ENCODE peak calls at places on chromosome 12, in seven cellular contexts. One of them, this sample, is unnamed.
A peak's percentile ranks its signal among the peaks of the same experiment; 100 is the strongest.

GRCh38 chr12:107404981-107405380 is 280.6 kb upstream of the PWP1 start:
- DNase-seq in H7: no peak
- DNase-seq in NCI-H510A treated with DMSO at 0.1 percent for 48 hours: peak; percentile 18
- DNase-seq in A549: peak; percentile 40
- DNase-seq in HEK293T: peak; percentile 44
- DNase-seq in pancreas: no peak
- DNase-seq in D341Med: peak; percentile 48
- DNase-seq in this sample: peak; percentile 67

GRCh38 chr12:62933871-62934798 is 815 bp downstream of the PPM1H start:
- DNase-seq in NCI-H510A treated with DMSO at 0.1 percent for 48 hours: peak; percentile 56
- DNase-seq in pancreas: peak; percentile 76
- DNase-seq in HEK293T: peak; percentile 52
- DNase-seq in A549: peak; percentile 48
- DNase-seq in D341Med: peak; percentile 82
- DNase-seq in H7: peak; percentile 76
- DNase-seq in this sample: peak; percentile 46

GRCh38 chr12:85627584-85627983 is 208.6 kb downstream of the RASSF9 start:
- DNase-seq in H7: no peak
- DNase-seq in HEK293T: no peak
- DNase-seq in A549: no peak
- DNase-seq in NCI-H510A treated with DMSO at 0.1 percent for 48 hours: no peak
- DNase-seq in D341Med: no peak
- DNase-seq in pancreas: no peak
- DNase-seq in this sample: no peak

GRCh38 chr12:56248711-56249110 is 9.5 kb downstream of the ANKRD52 start:
- DNase-seq in A549: no peak
- DNase-seq in D341Med: no peak
- DNase-seq in H7: no peak
- DNase-seq in HEK293T: no peak
- DNase-seq in NCI-H510A treated with DMSO at 0.1 percent for 48 hours: no peak
- DNase-seq in pancreas: no peak
- DNase-seq in this sample: no peak

GRCh38 chr12:89542912-89543592 is 17.2 kb upstream of the POC1B start:
- DNase-seq in H7: peak; percentile 48
- DNase-seq in pancreas: no peak
- DNase-seq in NCI-H510A treated with DMSO at 0.1 percent for 48 hours: peak; percentile 69
- DNase-seq in D341Med: peak; percentile 77
- DNase-seq in A549: peak; percentile 68
- DNase-seq in HEK293T: peak; percentile 77
- DNase-seq in this sample: peak; percentile 79

GRCh38 chr12:101962486-101962885 is 85.1 kb downstream of the DRAM1 start:
- DNase-seq in A549: no peak
- DNase-seq in pancreas: no peak
- DNase-seq in H7: no peak
- DNase-seq in D341Med: no peak
- DNase-seq in NCI-H510A treated with DMSO at 0.1 percent for 48 hours: no peak
- DNase-seq in HEK293T: no peak
- DNase-seq in this sample: peak; percentile 14

GRCh38 chr12:21615441-21615840 is 10.8 kb upstream of the GYS2 start:
- DNase-seq in H7: no peak
- DNase-seq in NCI-H510A treated with DMSO at 0.1 percent for 48 hours: no peak
- DNase-seq in HEK293T: no peak
- DNase-seq in pancreas: no peak
- DNase-seq in D341Med: no peak
- DNase-seq in A549: no peak
- DNase-seq in this sample: no peak

GRCh38 chr12:26833692-26834168 is 736 bp upstream of the ITPR2 start:
- DNase-seq in D341Med: peak; percentile 57
- DNase-seq in pancreas: peak; percentile 75
- DNase-seq in H7: peak; percentile 73
- DNase-seq in A549: no peak
- DNase-seq in NCI-H510A treated with DMSO at 0.1 percent for 48 hours: peak; percentile 69
- DNase-seq in HEK293T: peak; percentile 35
- DNase-seq in this sample: peak; percentile 90

GRCh38 chr12:109836916-109837315 is 3.7 kb upstream of the TRPV4 start:
- DNase-seq in D341Med: no peak
- DNase-seq in H7: no peak
- DNase-seq in A549: no peak
- DNase-seq in pancreas: no peak
- DNase-seq in HEK293T: no peak
- DNase-seq in NCI-H510A treated with DMSO at 0.1 percent for 48 hours: no peak
- DNase-seq in this sample: no peak

GRCh38 chr12:114625294-114625851 is 58.6 kb downstream of the TBX3 start:
- DNase-seq in NCI-H510A treated with DMSO at 0.1 percent for 48 hours: peak; percentile 92
- DNase-seq in D341Med: peak; percentile 33
- DNase-seq in A549: peak; percentile 65
- DNase-seq in H7: peak; percentile 58
- DNase-seq in pancreas: peak; percentile 62
- DNase-seq in HEK293T: peak; percentile 61
- DNase-seq in this sample: peak; percentile 57

GRCh38 chr12:94676011-94676709 is 25.8 kb upstream of the TMCC3 start:
- DNase-seq in HEK293T: no peak
- DNase-seq in NCI-H510A treated with DMSO at 0.1 percent for 48 hours: no peak
- DNase-seq in pancreas: no peak
- DNase-seq in H7: no peak
- DNase-seq in A549: no peak
- DNase-seq in D341Med: no peak
- DNase-seq in this sample: no peak

GRCh38 chr12:123120452-123121166 is 30.3 kb downstream of the PITPNM2 start:
- DNase-seq in D341Med: no peak
- DNase-seq in A549: no peak
- DNase-seq in H7: no peak
- DNase-seq in NCI-H510A treated with DMSO at 0.1 percent for 48 hours: peak; percentile 90
- DNase-seq in HEK293T: no peak
- DNase-seq in pancreas: no peak
- DNase-seq in this sample: no peak

GRCh38 chr12:124673881-124674617 is 106.6 kb upstream of the NCOR2 start:
- DNase-seq in H7: no peak
- DNase-seq in pancreas: no peak
- DNase-seq in HEK293T: no peak
- DNase-seq in D341Med: peak; percentile 87
- DNase-seq in A549: no peak
- DNase-seq in NCI-H510A treated with DMSO at 0.1 percent for 48 hours: no peak
- DNase-seq in this sample: peak; percentile 95

GRCh38 chr12:95413576-95413975 is 60.4 kb upstream of the METAP2 start:
- DNase-seq in A549: no peak
- DNase-seq in HEK293T: no peak
- DNase-seq in pancreas: no peak
- DNase-seq in NCI-H510A treated with DMSO at 0.1 percent for 48 hours: no peak
- DNase-seq in D341Med: no peak
- DNase-seq in H7: no peak
- DNase-seq in this sample: no peak

GRCh38 chr12:6450869-6451347 is 934 bp upstream of the TAPBPL start:
- DNase-seq in D341Med: no peak
- DNase-seq in H7: peak; percentile 71
- DNase-seq in HEK293T: no peak
- DNase-seq in NCI-H510A treated with DMSO at 0.1 percent for 48 hours: no peak
- DNase-seq in A549: no peak
- DNase-seq in pancreas: no peak
- DNase-seq in this sample: peak; percentile 68

GRCh38 chr12:124586756-124587155 is 19.3 kb upstream of the NCOR2 start:
- DNase-seq in NCI-H510A treated with DMSO at 0.1 percent for 48 hours: peak; percentile 98
- DNase-seq in HEK293T: no peak
- DNase-seq in H7: no peak
- DNase-seq in D341Med: no peak
- DNase-seq in pancreas: no peak
- DNase-seq in A549: no peak
- DNase-seq in this sample: no peak

GRCh38 chr12:132660047-132660446 is 27.1 kb downstream of the POLE start:
- DNase-seq in H7: no peak
- DNase-seq in HEK293T: no peak
- DNase-seq in NCI-H510A treated with DMSO at 0.1 percent for 48 hours: no peak
- DNase-seq in pancreas: no peak
- DNase-seq in D341Med: no peak
- DNase-seq in A549: no peak
- DNase-seq in this sample: no peak

GRCh38 chr12:10341892-10342509 is 34.3 kb downstream of the KLRD1 start:
- DNase-seq in H7: no peak
- DNase-seq in pancreas: no peak
- DNase-seq in A549: no peak
- DNase-seq in D341Med: no peak
- DNase-seq in HEK293T: no peak
- DNase-seq in NCI-H510A treated with DMSO at 0.1 percent for 48 hours: no peak
- DNase-seq in this sample: no peak

GRCh38 chr12:97568336-97569180 is 106.0 kb downstream of the RMST start:
- DNase-seq in NCI-H510A treated with DMSO at 0.1 percent for 48 hours: peak; percentile 52
- DNase-seq in A549: peak; percentile 4
- DNase-seq in D341Med: no peak
- DNase-seq in HEK293T: no peak
- DNase-seq in pancreas: no peak
- DNase-seq in H7: no peak
- DNase-seq in this sample: no peak

GRCh38 chr12:52232233-52232915 is 669 bp upstream of the KRT7 start:
- DNase-seq in NCI-H510A treated with DMSO at 0.1 percent for 48 hours: no peak
- DNase-seq in HEK293T: no peak
- DNase-seq in A549: no peak
- DNase-seq in pancreas: peak; percentile 39
- DNase-seq in H7: no peak
- DNase-seq in D341Med: no peak
- DNase-seq in this sample: no peak